ENCODE peak calls at places on chromosomes 7 and 10, in five cellular contexts. R is mesothelial cell of epicardium; I is A549; L is HFF-Myc; Q is CD8-positive, alpha-beta T cell. K is an unnamed sample.

GRCh38 chr7:33876600-33877274 is 28.6 kb upstream of the BMPER start:
- DNase-seq in R (no peak), I (no peak), L (no peak), Q (no peak), K (no peak)

GRCh38 chr7:2820508-2820934 is 23.6 kb downstream of the GNA12 start:
- DNase-seq in R (no peak), I (no peak), L (peak), Q (no peak), K (no peak)

GRCh38 chr10:133123746-133124356 is 36.1 kb downstream of the ADGRA1 start:
- DNase-seq in R (no peak), I (no peak), L (no peak), Q (no peak), K (no peak)

GRCh38 chr7:66379761-66380160 is 174.6 kb downstream of the TPST1 start:
- DNase-seq in R (no peak), I (no peak), L (no peak), Q (no peak), K (no peak)

GRCh38 chr10:3654496-3654895 is 130.5 kb downstream of the KLF6 start:
- DNase-seq in R (no peak), I (no peak), L (no peak), Q (no peak), K (no peak)

GRCh38 chr10:119421887-119422684 is 120.4 kb downstream of the RGS10 start:
- DNase-seq in R (no peak), I (no peak), L (no peak), Q (no peak), K (no peak)

GRCh38 chr7:8133955-8134733 is 127.8 kb downstream of the ICA1 start:
- DNase-seq in R (no peak), I (no peak), L (no peak), Q (no peak), K (peak)

GRCh38 chr7:110870926-110871325 is 220.0 kb upstream of the LRRN3 start:
- DNase-seq in R (no peak), I (no peak), L (no peak), Q (no peak), K (no peak)

GRCh38 chr10:111348049-111348448 is 271.2 kb downstream of the ADRA2A start:
- DNase-seq in R (no peak), I (no peak), L (no peak), Q (no peak), K (no peak)

GRCh38 chr10:80164596-80164995 is 32.1 kb downstream of the PLAC9 start:
- DNase-seq in R (no peak), I (no peak), L (no peak), Q (no peak), K (no peak)

GRCh38 chr7:21771906-21772610 is 173.6 kb downstream of the CDCA7L start:
- DNase-seq in R (no peak), I (no peak), L (no peak), Q (no peak), K (no peak)

GRCh38 chr10:77360121-77360520 is 277.5 kb downstream of the KCNMA1 start:
- DNase-seq in R (no peak), I (no peak), L (no peak), Q (no peak), K (no peak)

GRCh38 chr10:104349623-104350142 is 4.0 kb upstream of the CFAP58 start:
- DNase-seq in R (no peak), I (no peak), L (no peak), Q (no peak), K (peak)

GRCh38 chr10:80529604-80530003 is 8.1 kb upstream of the SH2D4B start:
- DNase-seq in R (no peak), I (no peak), L (no peak), Q (peak), K (no peak)

GRCh38 chr7:36047254-36047653 is 105.8 kb upstream of the EEPD1 start:
- DNase-seq in R (no peak), I (no peak), L (no peak), Q (no peak), K (no peak)

GRCh38 chr10:116599991-116600390 is 9.2 kb downstream of the PNLIPRP1 start:
- DNase-seq in R (no peak), I (no peak), L (no peak), Q (no peak), K (no peak)

GRCh38 chr10:110376021-110376773 is 71.5 kb upstream of the SMNDC1 start:
- DNase-seq in R (no peak), I (no peak), L (no peak), Q (no peak), K (no peak)

GRCh38 chr10:118960166-118961090 is 69.1 kb upstream of the NANOS1 start:
- DNase-seq in R (no peak), I (no peak), L (no peak), Q (no peak), K (no peak)

GRCh38 chr10:98144985-98145384 is 10.5 kb downstream of the R3HCC1L start:
- DNase-seq in R (no peak), I (no peak), L (no peak), Q (no peak), K (no peak)

GRCh38 chr10:93224005-93224779 is 150.5 kb downstream of the CYP26A1 start:
- DNase-seq in R (no peak), I (no peak), L (no peak), Q (no peak), K (no peak)

GRCh38 chr7:77409739-77410545 is 6.2 kb downstream of the GSAP start:
- DNase-seq in R (no peak), I (no peak), L (no peak), Q (no peak), K (no peak)

GRCh38 chr7:132185150-132185549 is 391.1 kb downstream of the PLXNA4 start:
- DNase-seq in R (no peak), I (no peak), L (no peak), Q (no peak), K (no peak)

GRCh38 chr7:120742370-120742769 is 115.6 kb downstream of the TSPAN12 start:
- DNase-seq in R (no peak), I (no peak), L (no peak), Q (no peak), K (no peak)

GRCh38 chr7:26627871-26628270 is 236.5 kb downstream of the SKAP2 start:
- DNase-seq in R (no peak), I (no peak), L (no peak), Q (no peak), K (no peak)

GRCh38 chr7:41630741-41631140 is 72.1 kb downstream of the INHBA start:
- DNase-seq in R (no peak), I (no peak), L (no peak), Q (no peak), K (peak)

GRCh38 chr7:16724344-16724743 is 29.2 kb upstream of the TSPAN13 start:
- DNase-seq in R (no peak), I (no peak), L (no peak), Q (no peak), K (no peak)

GRCh38 chr7:72336887-72337821 is 75.0 kb downstream of the CALN1 start:
- DNase-seq in R (no peak), I (no peak), L (no peak), Q (no peak), K (peak)

GRCh38 chr7:119756687-119757086 is 516.3 kb upstream of the KCND2 start:
- DNase-seq in R (no peak), I (no peak), L (no peak), Q (no peak), K (no peak)

GRCh38 chr7:36118344-36118743 is 34.7 kb upstream of the EEPD1 start:
- DNase-seq in R (no peak), I (no peak), L (no peak), Q (no peak), K (no peak)

GRCh38 chr10:132322621-132323048 is 9.4 kb upstream of the LRRC27 start:
- DNase-seq in R (no peak), I (peak), L (no peak), Q (no peak), K (no peak)

DNA sequence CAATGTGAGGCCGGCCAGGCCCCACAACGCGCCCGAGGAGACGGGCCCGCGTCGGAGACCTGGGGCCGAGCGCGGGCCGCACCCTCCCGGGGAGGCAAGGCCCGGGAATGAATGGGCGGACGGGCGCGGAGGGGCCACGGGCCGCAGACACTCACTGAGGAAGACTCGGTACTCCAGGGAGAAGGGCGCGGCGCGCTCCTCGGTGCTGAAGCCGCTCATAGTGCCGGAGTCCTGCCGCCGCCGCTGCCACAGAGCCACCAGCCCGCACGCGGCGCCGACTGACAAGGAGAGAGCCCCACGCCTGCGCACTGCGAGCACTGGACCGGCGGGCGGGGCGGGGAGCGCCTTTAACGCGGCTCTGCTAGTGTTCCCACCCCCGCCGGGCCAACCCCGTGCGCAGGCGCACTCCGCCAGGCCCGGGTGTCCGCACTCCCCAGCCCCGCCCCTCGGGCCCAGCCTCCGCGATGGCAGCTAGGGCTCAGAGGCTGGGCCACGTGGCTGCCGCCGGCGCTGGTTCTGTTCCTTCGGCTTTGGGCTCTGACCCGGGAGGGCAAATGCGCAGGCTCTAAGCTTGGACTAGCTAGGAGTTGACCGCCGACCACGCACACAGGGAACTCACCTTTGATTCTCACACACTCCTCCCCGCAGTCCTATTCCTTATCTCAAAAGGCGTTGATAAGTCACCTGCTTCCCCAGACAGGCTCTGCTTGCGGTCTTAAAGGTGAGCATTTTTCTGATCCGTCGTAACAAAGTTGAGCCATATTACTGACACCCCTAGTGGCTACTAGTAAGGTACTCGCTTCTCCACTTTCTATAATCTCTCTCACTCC is at the start of gene PPA1:
- DNase-seq in R (peak), I (peak), L (peak), Q (peak), K (peak)
- TF ChIP-seq CTCF in R (no peak), I (peak), L (peak), Q (no peak), K (no peak)

GRCh38 chr10:58150290-58150689 is 117.4 kb downstream of the IPMK start:
- DNase-seq in R (no peak), I (no peak), L (no peak), Q (no peak), K (no peak)

GRCh38 chr10:58153751-58154150 is 113.9 kb downstream of the IPMK start:
- DNase-seq in R (no peak), I (no peak), L (no peak), Q (no peak), K (no peak)

GRCh38 chr10:58157076-58157766 is 110.5 kb downstream of the IPMK start:
- DNase-seq in R (no peak), I (no peak), L (peak), Q (no peak), K (no peak)

DNA sequence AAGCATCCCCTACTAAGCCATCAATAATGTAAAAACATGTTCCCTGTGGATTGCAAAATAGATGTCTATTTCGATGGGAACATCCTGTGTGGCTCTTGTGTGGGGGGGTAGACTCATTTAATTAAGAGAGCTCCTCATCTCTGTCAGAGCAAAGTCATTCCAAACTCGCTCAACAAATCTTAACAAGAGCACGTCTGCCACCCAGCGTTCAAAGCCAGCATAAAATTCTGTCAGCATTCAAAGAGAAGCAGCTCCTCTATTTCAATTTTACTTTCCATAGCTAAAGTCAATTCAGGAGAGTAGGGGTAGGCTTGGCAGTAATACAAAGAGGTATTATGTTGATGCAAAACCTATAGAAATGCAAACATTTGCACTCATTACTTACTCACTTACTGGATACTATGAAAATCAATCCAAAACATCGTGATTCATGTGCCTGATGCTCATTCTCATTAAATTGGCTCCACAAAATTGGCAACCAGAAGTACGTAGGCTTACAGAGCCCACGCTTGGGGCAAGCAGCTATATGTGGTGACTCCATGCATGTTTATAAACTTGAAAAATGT is 114.9 kb downstream of the IPMK start:
- DNase-seq in R (peak), I (no peak), L (peak), Q (peak), K (peak)
- TF ChIP-seq CTCF in R (peak), I (peak), L (peak), Q (peak), K (peak)

GRCh38 chr7:85750454-85750949 is 563.6 kb upstream of the SEMA3D start:
- DNase-seq in R (no peak), I (no peak), L (peak), Q (no peak), K (peak)
- TF ChIP-seq CTCF in R (no peak), I (peak), L (peak), Q (no peak), K (peak)

DNA sequence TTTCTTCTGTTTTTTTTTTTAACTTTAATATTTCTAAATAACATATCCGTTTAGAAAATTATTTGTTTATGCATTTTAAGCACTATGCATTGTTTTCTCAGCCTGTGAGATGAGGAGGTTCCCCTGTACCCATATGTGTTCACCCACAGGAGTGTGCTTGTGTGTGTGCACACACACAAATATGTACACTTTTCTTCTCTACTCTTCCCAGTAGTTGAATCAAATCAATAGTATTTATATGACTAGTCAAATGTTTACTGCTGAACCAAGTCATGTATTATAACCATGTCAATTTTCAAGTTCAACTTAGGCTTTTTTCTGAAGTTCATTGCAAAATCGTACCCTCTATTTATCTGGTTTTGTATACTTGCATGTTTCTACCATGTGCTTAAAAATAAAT is 37.3 kb downstream of the HDAC9 start:
- DNase-seq in R (no peak), I (no peak), L (no peak), Q (no peak), K (no peak)
- TF ChIP-seq CTCF in R (no peak), I (no peak), L (no peak), Q (no peak), K (no peak)

DNA sequence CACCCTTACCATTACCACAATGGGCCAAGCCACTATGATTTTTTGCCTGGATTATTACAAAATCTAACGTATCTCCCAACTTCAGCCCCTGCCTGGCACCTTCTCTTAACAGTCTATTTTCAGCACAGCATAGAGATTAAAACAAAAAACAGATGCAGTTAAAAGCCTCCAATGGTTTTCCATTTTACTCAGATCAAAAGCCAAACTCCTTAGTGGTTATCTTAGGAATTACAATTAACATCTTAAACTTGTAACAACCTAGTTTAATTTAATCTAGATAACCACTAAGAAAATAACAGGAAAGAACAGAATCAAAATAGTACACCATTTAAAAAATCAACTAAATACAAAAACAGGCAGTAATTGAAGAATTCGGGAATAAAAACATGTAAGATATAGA is 43.5 kb downstream of the DNAJC1 start:
- DNase-seq in R (no peak), I (no peak), L (no peak), Q (no peak), K (no peak)
- TF ChIP-seq CTCF in R (no peak), I (no peak), L (no peak), Q (no peak), K (no peak)

DNA sequence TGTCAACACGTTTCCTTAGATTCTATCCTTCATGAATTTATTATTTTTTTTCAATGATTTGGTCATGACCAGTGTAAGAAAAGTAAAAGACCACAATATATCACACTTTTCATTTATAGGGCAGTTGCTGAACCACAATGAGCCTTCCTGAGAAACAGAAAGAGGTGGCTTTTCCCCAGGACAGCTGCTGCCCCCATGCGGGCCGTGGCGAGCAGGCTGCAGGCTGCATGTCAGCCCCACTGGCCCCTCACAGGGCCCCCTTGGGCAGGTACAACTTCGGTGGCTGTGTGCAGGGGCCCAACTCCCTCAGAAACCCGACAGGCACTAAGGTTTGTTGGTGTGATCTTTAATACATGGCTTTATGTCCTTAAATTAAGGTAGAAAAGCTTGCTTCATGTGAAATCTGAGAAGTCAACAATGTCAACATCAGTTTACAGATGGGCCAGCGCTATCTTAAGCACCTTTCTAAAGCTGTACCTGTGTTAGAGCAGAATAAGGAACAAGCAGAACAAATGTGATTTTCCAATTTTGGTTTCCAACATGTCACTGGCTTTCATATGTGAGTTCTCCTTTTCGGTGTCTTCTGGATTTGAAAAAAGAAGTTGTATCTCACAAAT is 10.6 kb downstream of the BEND7 start:
- DNase-seq in R (no peak), I (no peak), L (no peak), Q (no peak), K (peak)
- TF ChIP-seq CTCF in R (no peak), I (peak), L (peak), Q (no peak), K (peak)

GRCh38 chr10:178208-178607 is 43.0 kb downstream of the ZMYND11 start:
- DNase-seq in R (no peak), I (peak), L (no peak), Q (no peak), K (peak)
- TF ChIP-seq CTCF in R (no peak), I (peak), L (peak), Q (peak), K (no peak)

DNA sequence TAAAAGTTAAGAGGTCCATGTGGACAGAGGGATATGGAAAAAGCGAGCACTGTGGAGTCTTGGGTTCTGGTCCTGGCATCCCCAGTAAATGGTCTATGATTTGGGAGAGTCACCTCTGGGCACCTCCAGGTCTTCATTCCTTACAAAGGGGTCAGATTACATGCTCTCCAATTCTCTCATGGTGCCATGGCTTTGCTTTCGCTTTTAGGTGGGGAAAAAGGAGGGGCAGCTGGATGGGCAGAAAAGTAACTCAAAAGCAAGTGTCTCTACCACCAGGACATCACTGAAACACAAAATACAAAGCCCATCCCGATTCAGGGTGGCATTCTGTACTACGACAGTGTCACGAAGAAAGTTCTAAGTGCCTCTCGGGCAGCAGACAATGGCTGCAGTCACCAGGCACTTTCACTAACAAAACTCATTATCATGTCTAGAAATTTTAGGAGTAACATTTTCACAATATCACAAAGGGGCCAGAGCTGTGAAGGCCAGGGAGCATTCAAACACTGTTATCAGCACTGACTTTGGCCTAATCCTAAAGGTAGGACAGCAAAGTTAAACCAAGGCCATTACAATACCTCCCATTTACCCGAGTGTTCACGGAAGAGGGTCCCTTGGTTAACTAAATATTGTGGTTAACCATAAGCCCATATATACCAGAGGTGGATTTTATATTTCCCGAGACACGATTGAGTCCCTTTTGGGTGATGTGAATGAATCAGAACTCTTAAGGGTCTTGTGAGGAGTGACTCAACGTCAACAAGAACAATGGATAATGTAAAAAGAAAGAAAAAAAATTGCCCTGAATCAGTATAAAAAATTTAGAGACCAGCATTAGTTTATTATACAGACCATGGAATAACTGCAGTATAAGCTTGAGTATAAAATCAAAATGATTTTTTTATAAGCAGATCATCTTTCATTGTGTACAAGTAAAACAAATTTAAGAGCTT is 2.5 kb downstream of the PSAP start:
- DNase-seq in R (no peak), I (no peak), L (no peak), Q (no peak), K (no peak)
- TF ChIP-seq CTCF in R (no peak), I (no peak), L (no peak), Q (no peak), K (no peak)

K was measured in GM13976.